ENCODE peak calls at places on chromosomes 4 and X, in four cellular contexts. Q is K562, H is GM12878, N is H1. Z is an unnamed sample.

GRCh38 chr4:159227378-159227777 is 124.5 kb downstream of the RAPGEF2 start:
- DNase-seq in Q (no peak), H (no peak), N (no peak), Z (no peak)

GRCh38 chr4:6716958-6717655 is 1.1 kb downstream of the BLOC1S4 start:
- DNase-seq in Q (no peak), H (no peak), N (no peak), Z (no peak)

GRCh38 chr4:22824091-22824490 is 131.4 kb downstream of the GBA3 start:
- DNase-seq in Q (no peak), H (no peak), N (no peak), Z (no peak)

GRCh38 chrX:2427147-2427546 is 73.6 kb downstream of the DHRSX start:
- DNase-seq in Q (no peak), H (no peak), N (no peak), Z (no peak)

GRCh38 chrX:97389761-97390192 is 506.1 kb downstream of the RPA4 start:
- DNase-seq in Q (no peak), H (no peak), N (no peak), Z (no peak)

GRCh38 chr4:103982454-103982853 is 262.7 kb upstream of the TACR3 start:
- DNase-seq in Q (no peak), H (no peak), N (no peak), Z (no peak)

GRCh38 chr4:20430555-20430954 is 178.8 kb downstream of the SLIT2 start:
- DNase-seq in Q (no peak), H (no peak), N (no peak), Z (no peak)

GRCh38 chrX:48688531-48689142 is 5.0 kb downstream of the WAS start:
- DNase-seq in Q (no peak), H (no peak), N (no peak), Z (no peak)

GRCh38 chr4:101599620-101600019 is 190.9 kb upstream of the BANK1 start:
- DNase-seq in Q (no peak), H (no peak), N (no peak), Z (no peak)

GRCh38 chr4:84917087-84917821 is 49.2 kb downstream of the WDFY3 start:
- DNase-seq in Q (no peak), H (no peak), N (no peak), Z (no peak)

GRCh38 chr4:25180524-25181131 is 20.4 kb upstream of the SEPSECS start:
- DNase-seq in Q (peak), H (no peak), N (no peak), Z (peak)

GRCh38 chr4:8542776-8543525 is 37.2 kb upstream of the GPR78 start:
- DNase-seq in Q (no peak), H (no peak), N (no peak), Z (no peak)

GRCh38 chr4:153159728-153160221 is 44.5 kb upstream of the TRIM2 start:
- DNase-seq in Q (no peak), H (no peak), N (no peak), Z (no peak)

GRCh38 chrX:123822965-123823364 is 36.9 kb upstream of the XIAP start:
- DNase-seq in Q (no peak), H (no peak), N (no peak), Z (peak)

GRCh38 chr4:145907363-145907762 is 31.3 kb downstream of the ZNF827 start:
- DNase-seq in Q (no peak), H (no peak), N (no peak), Z (no peak)

GRCh38 chr4:141329174-141329569 is 108.5 kb downstream of the ZNF330 start:
- DNase-seq in Q (no peak), H (no peak), N (no peak), Z (no peak)

GRCh38 chrX:9340619-9341304 is 124.1 kb upstream of the TBL1X start:
- DNase-seq in Q (no peak), H (peak), N (no peak), Z (no peak)

GRCh38 chrX:14899607-14900006 is 26.4 kb downstream of the MOSPD2 start:
- DNase-seq in Q (peak), H (no peak), N (no peak), Z (no peak)

GRCh38 chr4:165207431-165208321 is at the start of gene KLHL2:
- DNase-seq in Q (peak), H (no peak), N (no peak), Z (peak)
- TF ChIP-seq HDAC6 in Q (no peak), H (no peak), N (no peak), Z (no peak)

GRCh38 chr4:158013858-158014257 is 159.0 kb downstream of the GASK1B start:
- DNase-seq in Q (no peak), H (no peak), N (no peak), Z (no peak)

GRCh38 chr4:158018831-158019230 is 154.0 kb downstream of the GASK1B start:
- DNase-seq in Q (no peak), H (no peak), N (no peak), Z (no peak)

GRCh38 chr4:158015241-158015640 is 157.6 kb downstream of the GASK1B start:
- DNase-seq in Q (no peak), H (no peak), N (no peak), Z (no peak)

GRCh38 chr4:158018090-158018808 is 154.6 kb downstream of the GASK1B start:
- DNase-seq in Q (no peak), H (no peak), N (no peak), Z (no peak)

GRCh38 chr4:158016511-158016910 is 156.3 kb downstream of the GASK1B start:
- DNase-seq in Q (no peak), H (no peak), N (no peak), Z (no peak)
- TF ChIP-seq HDAC6 in Q (no peak), H (no peak), N (no peak), Z (no peak)

GRCh38 chrX:25872786-25873185 is 265.4 kb upstream of the MAGEB18 start:
- DNase-seq in Q (no peak), H (no peak), N (no peak), Z (no peak)
- TF ChIP-seq HDAC6 in Q (no peak), H (no peak), N (no peak), Z (no peak)

GRCh38 chrX:133056341-133056740 is 40.6 kb downstream of the USP26 start:
- DNase-seq in Q (no peak), H (no peak), N (no peak), Z (no peak)

GRCh38 chrX:133053854-133054565 is 42.9 kb downstream of the USP26 start:
- DNase-seq in Q (no peak), H (no peak), N (no peak), Z (no peak)

DNA sequence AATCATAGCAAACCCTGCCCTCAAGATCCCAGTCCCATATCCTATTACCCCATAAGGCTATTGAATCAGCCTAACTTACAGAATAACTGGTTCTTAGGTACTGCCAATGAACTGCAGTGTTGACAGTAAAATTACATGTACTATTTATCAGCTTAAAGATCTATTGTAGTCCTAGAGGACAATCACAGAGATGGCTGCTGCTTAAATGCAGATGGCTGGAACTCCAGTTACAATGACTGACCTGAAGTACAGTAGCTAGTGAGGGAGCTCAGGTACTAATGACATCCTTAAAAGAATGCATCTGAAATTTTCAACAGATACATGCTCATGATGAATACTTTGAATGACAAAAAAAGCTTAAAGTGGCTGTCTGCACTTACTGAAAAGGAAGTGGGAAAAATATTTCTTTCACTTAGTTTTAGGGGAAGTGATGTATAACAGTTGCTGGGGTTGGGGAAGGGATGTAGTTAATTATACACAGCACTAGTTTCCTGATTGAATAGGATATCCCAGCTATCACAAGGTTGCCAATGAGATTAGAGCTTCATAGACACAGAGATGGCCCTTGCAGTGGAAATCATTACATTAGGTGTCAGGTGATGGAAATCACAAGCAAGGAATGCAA is 42.0 kb downstream of the USP26 start:
- DNase-seq in Q (no peak), H (no peak), N (no peak), Z (no peak)
- TF ChIP-seq HDAC6 in Q (no peak), H (no peak), N (no peak), Z (no peak)